ENCODE peak calls at places on chromosomes 16 and 17, in ten cellular contexts. N, L, Z, Y, I, B, C, A, J and R are unnamed samples.

GRCh38 chr16:22322741-22323140 is 25.5 kb downstream of the POLR3E start:
- DNase-seq in N (no peak), L (no peak), Z (no peak), Y (no peak), I (no peak), B (no peak), C (no peak), A (no peak), J (no peak), R (no peak)

GRCh38 chr17:74873874-74874614 is 1.2 kb upstream of the FDXR start:
- DNase-seq in N (no peak), L (no peak), Z (no peak), Y (peak), I (no peak), B (no peak), C (no peak), A (no peak), J (no peak), R (no peak)

GRCh38 chr17:20263595-20263994 is 203.7 kb downstream of the LGALS9B start:
- DNase-seq in N (no peak), L (no peak), Z (no peak), Y (peak), I (no peak), B (peak), C (no peak), A (no peak), J (no peak), R (no peak)

GRCh38 chr16:80323808-80324195 is 217.0 kb upstream of the DYNLRB2 start:
- DNase-seq in N (no peak), L (no peak), Z (no peak), Y (no peak), I (no peak), B (no peak), C (no peak), A (no peak), J (no peak), R (peak)

GRCh38 chr16:54077412-54077821 is 209.2 kb downstream of the IRX3 start:
- DNase-seq in N (no peak), L (no peak), Z (no peak), Y (peak), I (no peak), B (peak), C (no peak), A (no peak), J (no peak), R (no peak)

GRCh38 chr17:14838567-14838966 is 426.6 kb downstream of the PMP22 start:
- DNase-seq in N (no peak), L (no peak), Z (no peak), Y (no peak), I (no peak), B (no peak), C (no peak), A (no peak), J (no peak), R (no peak)

GRCh38 chr17:68460715-68461114 is 3.4 kb upstream of the WIPI1 start:
- DNase-seq in N (no peak), L (no peak), Z (no peak), Y (no peak), I (no peak), B (no peak), C (peak), A (no peak), J (no peak), R (no peak)

GRCh38 chr16:396605-397004 is 394 bp upstream of the NME4 start:
- DNase-seq in N (peak), L (no peak), Z (no peak), Y (peak), I (no peak), B (peak), C (no peak), A (no peak), J (no peak), R (no peak)

GRCh38 chr17:63126607-63127006 is 160.6 kb downstream of the TANC2 start:
- DNase-seq in N (no peak), L (no peak), Z (no peak), Y (no peak), I (no peak), B (peak), C (no peak), A (no peak), J (no peak), R (no peak)

GRCh38 chr17:17928422-17929386 is 43.5 kb downstream of the TOM1L2 start:
- DNase-seq in N (no peak), L (no peak), Z (no peak), Y (peak), I (no peak), B (no peak), C (no peak), A (no peak), J (peak), R (no peak)

GRCh38 chr17:76943781-76944213 is 75.6 kb downstream of the MGAT5B start:
- DNase-seq in N (no peak), L (no peak), Z (no peak), Y (no peak), I (no peak), B (no peak), C (no peak), A (no peak), J (no peak), R (no peak)

GRCh38 chr16:85645021-85645589 is 32.0 kb downstream of the GSE1 start:
- DNase-seq in N (no peak), L (no peak), Z (no peak), Y (no peak), I (no peak), B (no peak), C (no peak), A (no peak), J (no peak), R (no peak)

GRCh38 chr16:88784074-88784855 is 755 bp downstream of the PIEZO1 start:
- DNase-seq in N (peak), L (peak), Z (no peak), Y (peak), I (no peak), B (peak), C (peak), A (peak), J (no peak), R (peak)

GRCh38 chr16:878071-878784 is 77.7 kb upstream of the GNG13 start:
- DNase-seq in N (peak), L (no peak), Z (no peak), Y (no peak), I (no peak), B (no peak), C (peak), A (no peak), J (no peak), R (no peak)

GRCh38 chr16:17027488-17028129 is 443.2 kb downstream of the XYLT1 start:
- DNase-seq in N (no peak), L (no peak), Z (no peak), Y (no peak), I (no peak), B (no peak), C (no peak), A (no peak), J (no peak), R (no peak)